ENCODE peak calls at places on chromosomes 11 and 22, in six cellular contexts. X is colonic mucosa; R is A549; Y is dorsolateral prefrontal cortex; U is effector memory CD4-positive, alpha-beta T cell; B is HL-60. V is an unnamed sample.

GRCh38 chr11:109229682-109230081 is 192.3 kb upstream of the C11orf87 start:
- DNase-seq in U (no peak), X (no peak), R (no peak), B (no peak), Y (no peak), V (no peak)

GRCh38 chr11:57778318-57779037 is 16.9 kb downstream of the CTNND1 start:
- DNase-seq in Y (peak), B (no peak), U (no peak), X (peak), R (peak), V (peak)

GRCh38 chr11:61787928-61788491 is 4.4 kb downstream of the TMEM258 start:
- DNase-seq in Y (peak), R (peak), U (no peak), X (peak), B (no peak), V (peak)

GRCh38 chr22:44351685-44352377 is 39.1 kb upstream of the SHISAL1 start:
- DNase-seq in U (no peak), X (no peak), B (no peak), Y (no peak), R (peak), V (no peak)

GRCh38 chr22:32469799-32470212 is 4.8 kb upstream of the FBXO7 start:
- DNase-seq in R (peak), X (no peak), B (no peak), Y (peak), U (no peak), V (no peak)

GRCh38 chr11:47924184-47924671 is 56.1 kb upstream of the PTPRJ start:
- DNase-seq in U (no peak), B (no peak), X (no peak), R (peak), Y (no peak), V (no peak)

GRCh38 chr11:92969634-92970347 is at the start of gene MTNR1B:
- DNase-seq in B (no peak), R (no peak), Y (no peak), U (no peak), X (no peak), V (no peak)

GRCh38 chr11:844693-845644 is 2.3 kb downstream of the TSPAN4 start:
- DNase-seq in X (peak), R (peak), U (no peak), Y (no peak), B (no peak), V (no peak)

GRCh38 chr11:134628426-134628825 is 216.4 kb upstream of the B3GAT1 start:
- DNase-seq in X (no peak), U (no peak), Y (no peak), R (no peak), B (no peak), V (no peak)

GRCh38 chr11:107699371-107700348 is 12.2 kb downstream of the SLN start:
- DNase-seq in R (no peak), Y (no peak), B (no peak), X (no peak), U (no peak), V (no peak)

GRCh38 chr11:73219396-73220285 is 1.6 kb downstream of the P2RY2 start:
- DNase-seq in Y (no peak), U (no peak), X (no peak), R (no peak), B (no peak), V (no peak)
- H3K27ac ChIP-seq in Y (no peak), U (no peak), X (no peak), R (peak), B (peak), V (no peak)

GRCh38 chr11:9787260-9787659 is 123.4 kb downstream of the SWAP70 start:
- DNase-seq in Y (no peak), B (no peak), X (no peak), R (no peak), U (no peak), V (no peak)
- H3K27ac ChIP-seq in Y (no peak), B (no peak), X (no peak), R (no peak), U (no peak), V (no peak)

DNA sequence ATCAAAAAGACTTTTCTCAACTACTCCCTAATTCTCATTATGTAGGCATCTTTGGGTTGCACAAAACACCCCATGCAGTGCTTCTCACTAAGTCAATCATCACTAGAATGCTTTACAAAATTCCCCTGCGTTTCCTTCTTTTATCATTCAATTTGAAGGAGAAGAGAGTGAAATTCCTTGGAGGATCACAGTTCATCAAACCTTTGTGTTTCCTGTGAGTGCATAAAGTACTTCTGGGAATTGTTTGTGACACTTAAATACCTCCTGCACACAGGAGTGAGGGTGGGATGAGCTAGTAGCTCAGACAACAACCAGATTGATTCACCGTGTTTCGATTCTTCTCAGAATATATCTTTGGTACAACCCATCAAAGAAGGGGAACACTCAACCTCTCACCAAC is 3.7 kb upstream of the OR5AR1 start:
- DNase-seq in B (no peak), U (no peak), X (no peak), R (no peak), Y (no peak), V (no peak)
- H3K27ac ChIP-seq in B (no peak), U (no peak), X (no peak), R (no peak), Y (no peak), V (no peak)

GRCh38 chr22:23150762-23151161 is 5.5 kb downstream of the RAB36 start:
- DNase-seq in U (no peak), X (no peak), B (no peak), R (no peak), Y (no peak), V (no peak)

GRCh38 chr22:23144926-23145906 is at the start of gene RAB36:
- DNase-seq in U (peak), R (peak), X (peak), Y (peak), B (no peak), V (peak)

GRCh38 chr22:23149743-23150238 is 4.5 kb downstream of the RAB36 start:
- DNase-seq in X (no peak), B (no peak), U (no peak), R (no peak), Y (no peak), V (no peak)

GRCh38 chr22:23146842-23147205 is 1.5 kb downstream of the RAB36 start:
- DNase-seq in X (no peak), B (no peak), U (no peak), R (no peak), Y (no peak), V (no peak)

GRCh38 chr22:23147632-23148387 is 2.5 kb downstream of the RAB36 start:
- DNase-seq in Y (no peak), U (no peak), B (no peak), R (no peak), X (no peak), V (no peak)
- H3K27ac ChIP-seq in Y (no peak), U (no peak), B (peak), R (no peak), X (no peak), V (no peak)

GRCh38 chr11:122723106-122723505 is 67.6 kb downstream of the UBASH3B start:
- DNase-seq in R (no peak), U (no peak), B (no peak), X (no peak), Y (no peak), V (no peak)
- H3K27ac ChIP-seq in R (peak), U (no peak), B (no peak), X (no peak), Y (no peak), V (no peak)

DNA sequence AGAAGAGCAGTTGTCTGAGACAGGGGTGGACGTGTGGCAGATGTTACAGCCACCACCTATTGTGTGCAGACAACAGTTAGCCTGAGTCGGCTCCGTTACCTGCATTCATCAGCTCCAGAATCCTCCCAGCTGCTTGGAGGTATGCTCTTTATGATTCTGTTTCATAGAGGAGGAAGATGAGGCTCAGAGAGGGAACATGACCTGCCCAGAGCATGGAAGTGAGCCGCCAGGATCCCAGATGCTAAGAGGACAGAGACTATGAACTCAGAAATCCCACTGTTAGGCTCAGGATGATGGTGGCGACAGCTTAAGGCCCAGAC is 1.5 kb downstream of the EMID1 start:
- DNase-seq in R (no peak), U (no peak), X (no peak), B (no peak), Y (no peak), V (no peak)
- H3K27ac ChIP-seq in R (no peak), U (no peak), X (no peak), B (no peak), Y (no peak), V (no peak)

V was measured in caudate nucleus.